ENCODE peak calls at places on chromosomes 6 and 20, in five cellular contexts. R is NAMALWA, V is Right ventricle myocardium superior, Q is mesothelial cell of epicardium, D is endothelial cell. X is an unnamed sample.

GRCh38 chr6:76814496-76815458 is 648.5 kb downstream of the HTR1B start:
- DNase-seq in R (no peak), V (no peak), Q (no peak), D (no peak), X (no peak)

GRCh38 chr6:56386717-56387116 is 139.3 kb upstream of the COL21A1 start:
- DNase-seq in R (no peak), V (no peak), Q (no peak), D (no peak), X (no peak)

GRCh38 chr6:79872986-79873385 is 74.4 kb downstream of the ELOVL4 start:
- DNase-seq in R (no peak), V (no peak), Q (no peak), D (no peak), X (no peak)

GRCh38 chr6:134735461-134735860 is 214.4 kb downstream of the ALDH8A1 start:
- DNase-seq in R (no peak), V (no peak), Q (no peak), D (no peak), X (no peak)

GRCh38 chr20:57792386-57793095 is 82.7 kb upstream of the PMEPA1 start:
- DNase-seq in R (no peak), V (peak), Q (no peak), D (no peak), X (no peak)

GRCh38 chr6:154937306-154938244 is 57.5 kb upstream of the TIAM2 start:
- DNase-seq in R (no peak), V (no peak), Q (no peak), D (no peak), X (no peak)

GRCh38 chr6:84906514-84906913 is 142.1 kb upstream of the TBX18 start:
- DNase-seq in R (no peak), V (no peak), Q (no peak), D (no peak), X (no peak)

GRCh38 chr6:111996159-111996558 is 57.7 kb upstream of the CCN6 start:
- DNase-seq in R (no peak), V (no peak), Q (no peak), D (no peak), X (no peak)

GRCh38 chr20:39855799-39856198 is 833.2 kb downstream of the MAFB start:
- DNase-seq in R (no peak), V (no peak), Q (no peak), D (no peak), X (no peak)